ENCODE peak calls at places on chromosomes 4 and X, in seven cellular contexts. G is activated T-cell treated with anti-CD3 and anti-CD28 coated beads, Interleukin-2, amount 50 U/mL, for 24 hours; N is glomerular endothelial cell; R is RWPE1; Q is Ammon's horn; V is stomach; H is activated naive CD8-positive, alpha-beta T cell treated with anti-CD3 and anti-CD28 coated beads, Interleukin-2, amount 50 U/mL, for 24 hours. P is an unnamed sample.

GRCh38 chr4:177607111-177607573 is 164.9 kb upstream of the AGA start:
- DNase-seq in N (no peak), Q (no peak), H (no peak), R (no peak), G (no peak), V (no peak), P (no peak)

GRCh38 chr4:175419120-175419774 is 392.8 kb downstream of the GPM6A start:
- DNase-seq in G (no peak), V (no peak), R (peak; percentile 46), N (peak; percentile 18), H (no peak), Q (no peak), P (no peak)

GRCh38 chrX:41759817-41760216 is 35.8 kb downstream of the GPR82 start:
- DNase-seq in V (no peak), R (no peak), H (no peak), G (no peak), N (peak; percentile 10), Q (peak; percentile 20), P (no peak)

GRCh38 chr4:140790765-140791164 is 34.6 kb upstream of the TBC1D9 start:
- DNase-seq in H (peak; percentile 22), N (no peak), Q (peak; percentile 81), R (no peak), G (no peak), V (no peak), P (peak; percentile 45)

GRCh38 chrX:703466-704210 is 73.0 kb downstream of the SHOX start:
- DNase-seq in Q (no peak), H (no peak), G (no peak), N (no peak), V (no peak), R (no peak), P (no peak)

GRCh38 chrX:24838624-24839023 is 144.9 kb downstream of the POLA1 start:
- DNase-seq in V (no peak), R (peak; percentile 1), H (no peak), N (peak; percentile 5), G (no peak), Q (peak; percentile 19), P (no peak)

GRCh38 chr4:162485486-162485885 is 321.7 kb upstream of the FSTL5 start:
- DNase-seq in Q (no peak), G (no peak), N (no peak), V (no peak), H (no peak), R (peak; percentile 52), P (no peak)

GRCh38 chr4:150007512-150007911 is 70.7 kb upstream of the DCLK2 start:
- DNase-seq in R (no peak), H (no peak), Q (no peak), V (no peak), G (no peak), N (no peak), P (no peak)

GRCh38 chr4:96093057-96093456 is 253.2 kb downstream of the PDHA2 start:
- DNase-seq in R (no peak), H (no peak), V (peak; percentile 71), N (no peak), Q (no peak), G (no peak), P (peak; percentile 11)

GRCh38 chr4:5718411-5718810 is 7.4 kb downstream of the EVC start:
- DNase-seq in G (no peak), H (no peak), V (no peak), Q (no peak), R (no peak), N (no peak), P (no peak)

GRCh38 chr4:173380987-173381386 is 10.2 kb downstream of the SAP30 start:
- DNase-seq in Q (no peak), G (no peak), V (no peak), R (no peak), N (no peak), H (no peak), P (no peak)

GRCh38 chr4:89054627-89055026 is 2.4 kb downstream of the FAM13A start:
- DNase-seq in G (no peak), R (no peak), V (no peak), H (no peak), Q (no peak), N (no peak), P (no peak)